ENCODE peak calls at places on chromosomes 13 and 19, in five cellular contexts. V, M, H, N and K are unnamed samples.

GRCh38 chr19:38401148-38401547 is 1.7 kb upstream of the FAM98C start:
- DNase-seq in V (no peak), M (no peak), H (no peak), N (no peak), K (no peak)

GRCh38 chr19:58399903-58400637 is 4.6 kb downstream of the RNF225 start:
- DNase-seq in V (no peak), M (peak), H (peak), N (no peak), K (peak)

GRCh38 chr19:6379744-6380143 is 4.0 kb upstream of the PSPN start:
- DNase-seq in V (no peak), M (no peak), H (no peak), N (no peak), K (no peak)

GRCh38 chr13:44302233-44302632 is 71.4 kb upstream of the SERP2 start:
- DNase-seq in V (no peak), M (no peak), H (no peak), N (no peak), K (no peak)

GRCh38 chr13:86892330-86892729 is 778.8 kb upstream of the SLITRK5 start:
- DNase-seq in V (no peak), M (no peak), H (no peak), N (no peak), K (no peak)

GRCh38 chr19:16366056-16366432 is 41.4 kb downstream of the KLF2 start:
- DNase-seq in V (no peak), M (no peak), H (no peak), N (no peak), K (no peak)

GRCh38 chr13:113625965-113626661 is 31.9 kb downstream of the ATP4B start:
- DNase-seq in V (no peak), M (no peak), H (no peak), N (no peak), K (no peak)

GRCh38 chr13:94515911-94516310 is 36.4 kb upstream of the DCT start:
- DNase-seq in V (no peak), M (no peak), H (no peak), N (no peak), K (no peak)

GRCh38 chr19:10270616-10271394 is at the start of gene ICAM1:
- DNase-seq in V (no peak), M (peak), H (peak), N (no peak), K (no peak)

GRCh38 chr13:29472317-29472961 is 123.0 kb downstream of the SLC7A1 start:
- DNase-seq in V (peak), M (peak), H (no peak), N (peak), K (no peak)

GRCh38 chr13:98571955-98572662 is 4.8 kb downstream of the STK24 start:
- DNase-seq in V (no peak), M (no peak), H (no peak), N (no peak), K (no peak)

GRCh38 chr13:81171065-81171647 is 830.2 kb upstream of the SPRY2 start:
- DNase-seq in V (no peak), M (no peak), H (no peak), N (no peak), K (peak)

GRCh38 chr19:52943884-52944643 is 18.6 kb downstream of the ZNF816 start:
- DNase-seq in V (no peak), M (no peak), H (no peak), N (no peak), K (no peak)

GRCh38 chr13:27790523-27790922 is 1.8 kb upstream of the GSX1 start:
- DNase-seq in V (no peak), M (no peak), H (no peak), N (no peak), K (no peak)

GRCh38 chr13:45466359-45466758 is 1.6 kb downstream of the COG3 start:
- DNase-seq in V (no peak), M (no peak), H (no peak), N (no peak), K (no peak)

GRCh38 chr13:90445179-90445578 is 902.3 kb upstream of the MIR17HG start:
- DNase-seq in V (peak), M (peak), H (no peak), N (no peak), K (no peak)

GRCh38 chr13:101157261-101157660 is 259.0 kb downstream of the NALCN start:
- DNase-seq in V (no peak), M (no peak), H (no peak), N (no peak), K (no peak)

GRCh38 chr19:14434157-14434501 is 1.0 kb downstream of the PKN1 start:
- DNase-seq in V (no peak), M (no peak), H (no peak), N (no peak), K (no peak)

GRCh38 chr13:100182894-100183490 is 94.1 kb downstream of the PCCA start:
- DNase-seq in V (no peak), M (no peak), H (no peak), N (no peak), K (no peak)

GRCh38 chr13:32254916-32255743 is 60.0 kb downstream of the ZAR1L start:
- DNase-seq in V (no peak), M (no peak), H (no peak), N (no peak), K (no peak)

GRCh38 chr13:45713721-45714120 is 11.6 kb downstream of the CBY2 start:
- DNase-seq in V (no peak), M (no peak), H (no peak), N (no peak), K (no peak)

GRCh38 chr13:85536706-85537105 is 262.5 kb downstream of the SLITRK6 start:
- DNase-seq in V (no peak), M (no peak), H (no peak), N (no peak), K (no peak)

GRCh38 chr19:29666634-29667389 is 1.6 kb downstream of the PLEKHF1 start:
- DNase-seq in V (no peak), M (peak), H (peak), N (no peak), K (peak)

GRCh38 chr19:49738242-49738641 is 24.9 kb downstream of the TSKS start:
- DNase-seq in V (no peak), M (no peak), H (no peak), N (no peak), K (no peak)

GRCh38 chr13:99357149-99357596 is 50.0 kb upstream of the GPR183 start:
- DNase-seq in V (no peak), M (peak), H (no peak), N (no peak), K (no peak)

GRCh38 chr13:37134411-37135041 is 29.1 kb upstream of the CSNK1A1L start:
- DNase-seq in V (no peak), M (no peak), H (no peak), N (no peak), K (no peak)